ENCODE peak calls at places on chromosomes 3 and 15, in nine cellular contexts. R is IMR-90, E is PC-3, S is GM23248, Z is left ventricle myocardium inferior, X is Peyer's patch, P is psoas muscle, T is RWPE2, D is fibroblast of lung. C is an unnamed sample.

GRCh38 chr3:126937533-126938432 is 45.1 kb upstream of the PLXNA1 start:
- DNase-seq in D (peak; percentile 45), Z (peak; percentile 34), S (no peak), E (peak; percentile 7), X (no peak), P (no peak), R (peak; percentile 56), T (peak; percentile 4), C (no peak)

GRCh38 chr15:59991919-59992318 is 12.2 kb upstream of the FOXB1 start:
- DNase-seq in T (no peak), Z (no peak), X (no peak), R (no peak), S (no peak), P (no peak), D (no peak), E (no peak), C (no peak)

GRCh38 chr3:63740116-63740515 is 79.0 kb upstream of the C3orf49 start:
- DNase-seq in Z (no peak), T (no peak), R (no peak), D (no peak), S (no peak), P (no peak), E (no peak), X (no peak), C (no peak)

GRCh38 chr3:66482005-66482404 is 18.8 kb downstream of the LRIG1 start:
- DNase-seq in Z (no peak), X (no peak), R (no peak), T (no peak), P (no peak), S (no peak), D (no peak), E (no peak), C (no peak)

GRCh38 chr15:99963096-99963825 is 230.0 kb upstream of the LYSMD4 start:
- DNase-seq in D (peak; percentile 67), S (peak; percentile 18), X (peak; percentile 15), R (no peak), E (peak; percentile 68), T (peak; percentile 55), P (no peak), Z (no peak), C (peak; percentile 66)

GRCh38 chr15:33048255-33048654 is 146.3 kb downstream of the FMN1 start:
- DNase-seq in S (no peak), X (no peak), Z (no peak), T (no peak), D (no peak), R (no peak), P (no peak), E (peak; percentile 52), C (no peak)

GRCh38 chr3:157532529-157533297 is 29.5 kb upstream of the VEPH1 start:
- DNase-seq in T (no peak), E (peak; percentile 94), R (peak; percentile 92), P (no peak), D (peak; percentile 88), X (no peak), Z (no peak), S (peak; percentile 93), C (peak; percentile 80)

GRCh38 chr3:61847784-61848462 is 286.6 kb downstream of the PTPRG start:
- DNase-seq in R (no peak), X (peak; percentile 83), T (no peak), E (no peak), Z (peak; percentile 71), P (peak; percentile 50), S (peak; percentile 50), D (peak; percentile 17), C (no peak)

GRCh38 chr3:113214227-113214626 is 2.9 kb downstream of the BOC start:
- DNase-seq in T (no peak), S (no peak), X (no peak), Z (no peak), R (no peak), D (no peak), E (no peak), P (no peak), C (no peak)

GRCh38 chr3:11878837-11879236 is 32.2 kb upstream of the TAMM41 start:
- DNase-seq in R (no peak), X (no peak), E (no peak), Z (no peak), D (no peak), T (no peak), S (no peak), P (no peak), C (no peak)

GRCh38 chr15:62053439-62054085 is 6.7 kb downstream of the VPS13C start:
- DNase-seq in P (no peak), D (no peak), S (no peak), Z (no peak), X (no peak), R (no peak), E (no peak), T (no peak), C (no peak)

GRCh38 chr15:38864122-38864521 is 299.5 kb upstream of the RASGRP1 start:
- DNase-seq in R (no peak), P (no peak), Z (no peak), S (peak; percentile 30), D (no peak), X (no peak), E (no peak), T (no peak), C (no peak)

GRCh38 chr15:29348308-29348914 is 78.8 kb upstream of the NSMCE3 start:
- DNase-seq in Z (no peak), X (no peak), R (no peak), E (no peak), T (no peak), S (peak; percentile 6), P (no peak), D (peak; percentile 4), C (no peak)

GRCh38 chr15:58758141-58758540 is 8.6 kb upstream of the ADAM10 start:
- DNase-seq in S (peak; percentile 45), R (peak; percentile 33), T (no peak), D (no peak), P (no peak), X (no peak), Z (no peak), E (no peak), C (no peak)

GRCh38 chr3:145904138-145904537 is 256.8 kb downstream of the PLOD2 start:
- DNase-seq in X (no peak), D (no peak), Z (no peak), R (no peak), P (no peak), E (no peak), S (no peak), T (no peak), C (no peak)

GRCh38 chr3:38984110-38984509 is 67.6 kb downstream of the SCN11A start:
- DNase-seq in T (no peak), D (no peak), S (no peak), E (no peak), Z (no peak), X (no peak), P (no peak), R (no peak), C (no peak)

GRCh38 chr3:193190387-193190786 is 50.6 kb upstream of the PLAAT1 start:
- DNase-seq in S (peak; percentile 9), D (peak; percentile 25), P (no peak), Z (no peak), X (no peak), R (no peak), T (no peak), E (peak; percentile 44), C (no peak)

GRCh38 chr3:55486857-55487375 is at the start of gene WNT5A:
- DNase-seq in S (peak; percentile 72), D (peak; percentile 64), P (peak; percentile 39), R (no peak), E (peak; percentile 56), Z (peak; percentile 53), T (peak; percentile 63), X (no peak), C (no peak)

GRCh38 chr3:13866406-13866965 is 13.4 kb downstream of the WNT7A start:
- DNase-seq in E (no peak), D (no peak), X (no peak), T (no peak), S (no peak), R (no peak), P (no peak), Z (no peak), C (no peak)

DNA sequence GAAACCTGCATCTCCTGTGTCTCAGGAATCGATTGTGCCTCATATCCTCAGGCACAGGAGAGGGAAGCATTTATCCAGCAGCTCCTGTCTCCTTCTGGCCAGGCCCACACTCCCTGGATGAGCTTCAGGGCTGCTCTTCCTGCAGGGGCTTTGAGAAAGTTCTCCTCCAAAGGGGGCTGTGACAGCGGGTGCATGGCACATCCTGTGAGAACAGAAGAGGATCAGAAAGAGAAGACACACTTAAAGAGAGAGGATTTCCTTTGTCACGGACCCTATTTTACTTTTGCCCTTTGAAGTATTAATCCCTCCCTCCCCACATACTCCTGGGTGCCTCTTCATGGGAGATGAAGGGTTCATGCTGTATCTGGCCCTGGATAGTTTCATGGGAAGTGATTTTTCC is 46.0 kb downstream of the MFSD1 start:
- DNase-seq in E (no peak), D (no peak), R (no peak), X (no peak), P (no peak), S (no peak), Z (no peak), T (no peak), C (no peak)
- H3K9me3 ChIP-seq in E (no peaks in the 10 kb centered on the region), D (no peaks in the 10 kb centered on the region), R (no peaks in the 10 kb centered on the region), X (no peaks in the 10 kb centered on the region), P (no peaks in the 10 kb centered on the region), S (no peaks in the 10 kb centered on the region), Z (no peaks in the 10 kb centered on the region), T (no peaks in the 10 kb centered on the region), C (no peaks in the 10 kb centered on the region)

GRCh38 chr15:57375827-57376694 is at the start of gene CGNL1:
- DNase-seq in E (peak; percentile 15), T (no peak), Z (peak; percentile 39), P (peak; percentile 36), R (no peak), X (peak; percentile 47), D (peak; percentile 36), S (peak; percentile 71), C (no peak)
- H3K9me3 ChIP-seq in E (no peaks in the 10 kb centered on the region), T (no peaks in the 10 kb centered on the region), Z (no peaks in the 10 kb centered on the region), P (no peaks in the 10 kb centered on the region), R (peaks cover 2% of the 10 kb centered on the region), X (no peaks in the 10 kb centered on the region), D (no peaks in the 10 kb centered on the region), S (no peaks in the 10 kb centered on the region), C (no peaks in the 10 kb centered on the region)

GRCh38 chr3:48268936-48269551 is 28.1 kb downstream of the ZNF589 start:
- DNase-seq in R (no peak), P (no peak), D (peak; percentile 42), S (no peak), T (no peak), E (no peak), Z (no peak), X (peak; percentile 48), C (no peak)
- H3K9me3 ChIP-seq in R (peaks cover 2% of the 10 kb centered on the region), P (no peaks in the 10 kb centered on the region), D (no peaks in the 10 kb centered on the region), S (no peaks in the 10 kb centered on the region), T (no peaks in the 10 kb centered on the region), E (no peaks in the 10 kb centered on the region), Z (no peaks in the 10 kb centered on the region), X (no peaks in the 10 kb centered on the region), C (no peaks in the 10 kb centered on the region)

GRCh38 chr3:94739420-94739819 is 676.6 kb downstream of the NSUN3 start:
- DNase-seq in T (no peak), R (no peak), X (no peak), E (peak; percentile 58), P (no peak), Z (no peak), D (no peak), S (no peak), C (no peak)
- H3K9me3 ChIP-seq in T (no peaks in the 10 kb centered on the region), R (no peaks in the 10 kb centered on the region), X (no peaks in the 10 kb centered on the region), E (no peaks in the 10 kb centered on the region), P (no peaks in the 10 kb centered on the region), Z (peaks cover 10% of the 10 kb centered on the region), D (no peaks in the 10 kb centered on the region), S (peaks cover 3% of the 10 kb centered on the region), C (no peaks in the 10 kb centered on the region)